ENCODE peak calls at places on chromosomes 16 and 17, in six cellular contexts. One of them, this sample, is unnamed.
A peak's percentile ranks its signal among the peaks of the same experiment; 100 is the strongest.

GRCh38 chr16:70395345-70395901 is 43.5 kb downstream of the ST3GAL2 start:
- DNase-seq in neural crest cell: peak; percentile 75
- DNase-seq in CD8-positive, alpha-beta T cell: peak; percentile 69
- DNase-seq in retinal pigment epithelial cell: no peak
- DNase-seq in AG04450: no peak
- DNase-seq in mucosa of descending colon: peak; percentile 79
- DNase-seq in this sample: peak; percentile 77

GRCh38 chr17:76132574-76133338 is 8.3 kb downstream of the FOXJ1 start:
- DNase-seq in neural crest cell: no peak
- DNase-seq in CD8-positive, alpha-beta T cell: no peak
- DNase-seq in retinal pigment epithelial cell: no peak
- DNase-seq in AG04450: no peak
- DNase-seq in mucosa of descending colon: peak; percentile 64
- DNase-seq in this sample: no peak

GRCh38 chr16:66824006-66824405 is 6.8 kb downstream of the NAE1 start:
- DNase-seq in neural crest cell: no peak
- DNase-seq in CD8-positive, alpha-beta T cell: no peak
- DNase-seq in retinal pigment epithelial cell: no peak
- DNase-seq in AG04450: no peak
- DNase-seq in mucosa of descending colon: no peak
- DNase-seq in this sample: no peak

GRCh38 chr16:89195521-89196171 is 4.7 kb downstream of the SLC22A31 start:
- DNase-seq in neural crest cell: no peak
- DNase-seq in CD8-positive, alpha-beta T cell: no peak
- DNase-seq in retinal pigment epithelial cell: no peak
- DNase-seq in AG04450: no peak
- DNase-seq in mucosa of descending colon: no peak
- DNase-seq in this sample: no peak

GRCh38 chr16:74896389-74897370 is 88.2 kb downstream of the WDR59 start:
- DNase-seq in neural crest cell: no peak
- DNase-seq in CD8-positive, alpha-beta T cell: no peak
- DNase-seq in retinal pigment epithelial cell: peak; percentile 23
- DNase-seq in AG04450: no peak
- DNase-seq in mucosa of descending colon: no peak
- DNase-seq in this sample: no peak

GRCh38 chr17:82630212-82630611 is 18.0 kb downstream of the WDR45B start:
- DNase-seq in neural crest cell: no peak
- DNase-seq in CD8-positive, alpha-beta T cell: no peak
- DNase-seq in retinal pigment epithelial cell: no peak
- DNase-seq in AG04450: no peak
- DNase-seq in mucosa of descending colon: no peak
- DNase-seq in this sample: no peak

GRCh38 chr16:84095466-84095865 is 21.3 kb downstream of the MBTPS1 start:
- DNase-seq in neural crest cell: no peak
- DNase-seq in CD8-positive, alpha-beta T cell: no peak
- DNase-seq in retinal pigment epithelial cell: no peak
- DNase-seq in AG04450: no peak
- DNase-seq in mucosa of descending colon: no peak
- DNase-seq in this sample: no peak

GRCh38 chr16:73019456-73020362 is 28.2 kb downstream of the ZFHX3 start:
- DNase-seq in neural crest cell: no peak
- DNase-seq in CD8-positive, alpha-beta T cell: no peak
- DNase-seq in retinal pigment epithelial cell: peak; percentile 38
- DNase-seq in AG04450: peak; percentile 49
- DNase-seq in mucosa of descending colon: no peak
- DNase-seq in this sample: no peak

GRCh38 chr16:72073831-72074230 is 10.8 kb downstream of the HPR start:
- DNase-seq in neural crest cell: no peak
- DNase-seq in CD8-positive, alpha-beta T cell: no peak
- DNase-seq in retinal pigment epithelial cell: no peak
- DNase-seq in AG04450: no peak
- DNase-seq in mucosa of descending colon: no peak
- DNase-seq in this sample: no peak

GRCh38 chr16:19232988-19233387 is 52.5 kb upstream of the CLEC19A start:
- DNase-seq in neural crest cell: no peak
- DNase-seq in CD8-positive, alpha-beta T cell: no peak
- DNase-seq in retinal pigment epithelial cell: no peak
- DNase-seq in AG04450: no peak
- DNase-seq in mucosa of descending colon: no peak
- DNase-seq in this sample: no peak

GRCh38 chr17:40553694-40554534 is 11.4 kb downstream of the CCR7 start:
- DNase-seq in neural crest cell: no peak
- DNase-seq in CD8-positive, alpha-beta T cell: no peak
- DNase-seq in retinal pigment epithelial cell: no peak
- DNase-seq in AG04450: no peak
- DNase-seq in mucosa of descending colon: peak; percentile 27
- DNase-seq in this sample: no peak

GRCh38 chr17:82439829-82440365 is 10.7 kb downstream of the CYBC1 start:
- DNase-seq in neural crest cell: no peak
- DNase-seq in CD8-positive, alpha-beta T cell: no peak
- DNase-seq in retinal pigment epithelial cell: no peak
- DNase-seq in AG04450: no peak
- DNase-seq in mucosa of descending colon: no peak
- DNase-seq in this sample: no peak

GRCh38 chr17:68613739-68614298 is 12.7 kb upstream of the FAM20A start:
- DNase-seq in neural crest cell: peak; percentile 51
- DNase-seq in CD8-positive, alpha-beta T cell: peak; percentile 25
- DNase-seq in retinal pigment epithelial cell: no peak
- DNase-seq in AG04450: no peak
- DNase-seq in mucosa of descending colon: peak; percentile 71
- DNase-seq in this sample: peak; percentile 32

GRCh38 chr17:54426287-54426886 is 474.3 kb upstream of the TOM1L1 start:
- DNase-seq in neural crest cell: peak; percentile 15
- DNase-seq in CD8-positive, alpha-beta T cell: no peak
- DNase-seq in retinal pigment epithelial cell: no peak
- DNase-seq in AG04450: no peak
- DNase-seq in mucosa of descending colon: no peak
- DNase-seq in this sample: no peak

GRCh38 chr16:47565454-47565853 is 104.3 kb downstream of the PHKB start:
- DNase-seq in neural crest cell: no peak
- DNase-seq in CD8-positive, alpha-beta T cell: no peak
- DNase-seq in retinal pigment epithelial cell: no peak
- DNase-seq in AG04450: no peak
- DNase-seq in mucosa of descending colon: peak; percentile 35
- DNase-seq in this sample: no peak

GRCh38 chr17:56975656-56976055 is 2.3 kb upstream of the SCPEP1 start:
- DNase-seq in neural crest cell: no peak
- DNase-seq in CD8-positive, alpha-beta T cell: no peak
- DNase-seq in retinal pigment epithelial cell: no peak
- DNase-seq in AG04450: no peak
- DNase-seq in mucosa of descending colon: no peak
- DNase-seq in this sample: no peak

GRCh38 chr17:75909812-75910274 is 5.2 kb upstream of the MRPL38 start:
- DNase-seq in neural crest cell: no peak
- DNase-seq in CD8-positive, alpha-beta T cell: no peak
- DNase-seq in retinal pigment epithelial cell: no peak
- DNase-seq in AG04450: no peak
- DNase-seq in mucosa of descending colon: no peak
- DNase-seq in this sample: no peak

GRCh38 chr16:68116256-68116853 is 31.2 kb downstream of the NFATC3 start:
- DNase-seq in neural crest cell: no peak
- DNase-seq in CD8-positive, alpha-beta T cell: no peak
- DNase-seq in retinal pigment epithelial cell: no peak
- DNase-seq in AG04450: no peak
- DNase-seq in mucosa of descending colon: peak; percentile 22
- DNase-seq in this sample: no peak

GRCh38 chr17:39064814-39065213 is 86.6 kb downstream of the PLXDC1 start:
- DNase-seq in neural crest cell: no peak
- DNase-seq in CD8-positive, alpha-beta T cell: no peak
- DNase-seq in retinal pigment epithelial cell: no peak
- DNase-seq in AG04450: no peak
- DNase-seq in mucosa of descending colon: no peak
- DNase-seq in this sample: no peak

GRCh38 chr16:88049561-88050545 is 98.6 kb downstream of the BANP start:
- DNase-seq in neural crest cell: no peak
- DNase-seq in CD8-positive, alpha-beta T cell: no peak
- DNase-seq in retinal pigment epithelial cell: no peak
- DNase-seq in AG04450: no peak
- DNase-seq in mucosa of descending colon: no peak
- DNase-seq in this sample: no peak

GRCh38 chr16:58026139-58026704 is 668 bp downstream of the MMP15 start:
- DNase-seq in neural crest cell: peak; percentile 27
- DNase-seq in CD8-positive, alpha-beta T cell: no peak
- DNase-seq in retinal pigment epithelial cell: no peak
- DNase-seq in AG04450: no peak
- DNase-seq in mucosa of descending colon: peak; percentile 56
- DNase-seq in this sample: peak; percentile 54

GRCh38 chr17:10126554-10127493 is 71.6 kb downstream of the GAS7 start:
- DNase-seq in neural crest cell: no peak
- DNase-seq in CD8-positive, alpha-beta T cell: no peak
- DNase-seq in retinal pigment epithelial cell: peak; percentile 41
- DNase-seq in AG04450: no peak
- DNase-seq in mucosa of descending colon: no peak
- DNase-seq in this sample: no peak

GRCh38 chr16:69937465-69937951 is 13.6 kb upstream of the CLEC18A start:
- DNase-seq in neural crest cell: no peak
- DNase-seq in CD8-positive, alpha-beta T cell: no peak
- DNase-seq in retinal pigment epithelial cell: no peak
- DNase-seq in AG04450: no peak
- DNase-seq in mucosa of descending colon: no peak
- DNase-seq in this sample: no peak

GRCh38 chr17:12620200-12620720 is 45.4 kb upstream of the MYOCD start:
- DNase-seq in neural crest cell: no peak
- DNase-seq in CD8-positive, alpha-beta T cell: no peak
- DNase-seq in retinal pigment epithelial cell: no peak
- DNase-seq in AG04450: no peak
- DNase-seq in mucosa of descending colon: no peak
- DNase-seq in this sample: no peak

GRCh38 chr17:5705081-5705875 is 121.0 kb upstream of the NLRP1 start:
- DNase-seq in neural crest cell: peak; percentile 49
- DNase-seq in CD8-positive, alpha-beta T cell: no peak
- DNase-seq in retinal pigment epithelial cell: no peak
- DNase-seq in AG04450: no peak
- DNase-seq in mucosa of descending colon: no peak
- DNase-seq in this sample: peak; percentile 41
- TF ChIP-seq CTCF in neural crest cell: peak; percentile 53
- TF ChIP-seq CTCF in CD8-positive, alpha-beta T cell: no peak
- TF ChIP-seq CTCF in retinal pigment epithelial cell: peak; percentile 58
- TF ChIP-seq CTCF in AG04450: peak; percentile 49
- TF ChIP-seq CTCF in mucosa of descending colon: no peak
- TF ChIP-seq CTCF in this sample: peak; percentile 45

DNA sequence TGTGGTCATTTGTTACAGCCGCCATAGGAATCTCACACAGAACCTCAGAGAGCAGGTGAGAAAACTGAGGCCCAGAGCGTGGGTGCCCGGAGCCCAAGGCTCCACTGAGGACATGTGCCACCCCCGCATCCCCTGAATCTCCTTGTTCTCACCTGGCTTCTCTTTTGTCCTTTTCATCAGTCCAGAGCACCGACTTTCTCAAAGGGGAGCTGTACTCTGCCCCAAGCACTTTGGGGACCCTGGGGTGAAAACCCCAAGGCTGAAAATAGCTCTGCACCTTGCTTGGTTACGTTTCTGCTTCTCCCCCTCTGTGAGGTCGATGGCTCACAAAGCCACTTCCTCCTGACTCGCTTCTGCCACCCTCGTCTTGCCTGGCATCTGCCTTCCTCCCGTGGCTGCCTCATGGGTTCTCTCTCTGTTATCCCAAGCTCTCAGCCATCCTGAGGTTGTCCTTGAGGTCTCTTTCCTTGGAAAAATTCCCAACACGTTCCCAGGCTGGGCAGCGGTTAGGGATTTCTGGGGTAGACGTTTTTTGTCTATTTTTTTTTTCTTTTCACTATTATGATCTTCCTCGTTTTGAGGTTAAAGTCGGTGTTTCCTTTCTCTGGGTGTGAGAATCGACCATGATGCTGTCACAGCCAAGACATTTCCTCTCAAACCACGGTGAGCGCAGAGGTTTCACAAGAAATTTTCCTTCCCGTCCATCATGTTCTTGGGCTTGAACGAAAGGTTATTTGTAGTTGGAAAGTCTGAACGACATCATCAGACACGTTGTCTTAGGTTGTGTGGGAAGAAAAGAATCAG is 37.2 kb downstream of the IRF8 start:
- DNase-seq in neural crest cell: no peak
- DNase-seq in CD8-positive, alpha-beta T cell: peak; percentile 68
- DNase-seq in retinal pigment epithelial cell: no peak
- DNase-seq in AG04450: no peak
- DNase-seq in mucosa of descending colon: peak; percentile 43
- DNase-seq in this sample: no peak
- TF ChIP-seq CTCF in neural crest cell: no peak
- TF ChIP-seq CTCF in CD8-positive, alpha-beta T cell: no peak
- TF ChIP-seq CTCF in retinal pigment epithelial cell: no peak
- TF ChIP-seq CTCF in AG04450: no peak
- TF ChIP-seq CTCF in mucosa of descending colon: no peak
- TF ChIP-seq CTCF in this sample: no peak

GRCh38 chr16:81719993-81720392 is 59.1 kb upstream of the PLCG2 start:
- DNase-seq in neural crest cell: no peak
- DNase-seq in CD8-positive, alpha-beta T cell: no peak
- DNase-seq in retinal pigment epithelial cell: no peak
- DNase-seq in AG04450: no peak
- DNase-seq in mucosa of descending colon: peak; percentile 70
- DNase-seq in this sample: no peak

GRCh38 chr16:81720973-81721907 is 57.9 kb upstream of the PLCG2 start:
- DNase-seq in neural crest cell: no peak
- DNase-seq in CD8-positive, alpha-beta T cell: no peak
- DNase-seq in retinal pigment epithelial cell: no peak
- DNase-seq in AG04450: no peak
- DNase-seq in mucosa of descending colon: no peak
- DNase-seq in this sample: no peak

GRCh38 chr16:81718637-81719036 is 60.5 kb upstream of the PLCG2 start:
- DNase-seq in neural crest cell: no peak
- DNase-seq in CD8-positive, alpha-beta T cell: no peak
- DNase-seq in retinal pigment epithelial cell: no peak
- DNase-seq in AG04450: no peak
- DNase-seq in mucosa of descending colon: no peak
- DNase-seq in this sample: no peak

GRCh38 chr16:81728435-81728834 is 50.7 kb upstream of the PLCG2 start:
- DNase-seq in neural crest cell: no peak
- DNase-seq in CD8-positive, alpha-beta T cell: no peak
- DNase-seq in retinal pigment epithelial cell: no peak
- DNase-seq in AG04450: no peak
- DNase-seq in mucosa of descending colon: no peak
- DNase-seq in this sample: no peak

DNA sequence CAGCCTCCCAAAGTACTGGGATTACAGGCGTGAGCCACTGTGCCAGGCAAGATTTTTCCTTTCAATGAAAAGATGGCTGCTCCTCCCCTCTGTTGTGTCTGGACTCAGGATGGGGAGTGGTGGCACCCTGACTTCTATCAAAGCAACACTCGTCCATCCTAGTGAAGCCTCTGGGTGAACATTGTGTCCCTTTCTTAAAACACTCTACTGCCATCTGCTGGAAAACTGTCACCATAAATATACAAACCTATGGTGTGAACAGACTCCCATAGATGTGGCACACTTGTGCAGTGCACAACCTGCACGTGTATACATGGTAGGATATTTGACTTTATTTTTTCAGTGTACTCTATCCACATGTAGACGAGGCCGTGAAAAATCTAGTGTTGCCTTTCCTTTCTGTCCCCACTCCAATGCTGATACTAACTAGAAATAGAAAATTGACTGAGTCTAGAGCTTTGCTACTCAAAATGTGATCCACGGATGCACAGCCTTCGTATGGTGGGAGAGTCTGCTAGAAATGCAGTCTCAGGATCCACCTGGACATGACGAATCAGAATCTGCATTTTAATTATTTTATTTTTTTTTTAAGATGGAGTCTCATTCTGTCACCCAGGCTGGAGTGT is 55.9 kb upstream of the PLCG2 start:
- DNase-seq in neural crest cell: peak; percentile 51
- DNase-seq in CD8-positive, alpha-beta T cell: peak; percentile 59
- DNase-seq in retinal pigment epithelial cell: peak; percentile 51
- DNase-seq in AG04450: no peak
- DNase-seq in mucosa of descending colon: peak; percentile 87
- DNase-seq in this sample: peak; percentile 43
- TF ChIP-seq CTCF in neural crest cell: peak; percentile 85
- TF ChIP-seq CTCF in CD8-positive, alpha-beta T cell: peak; percentile 76
- TF ChIP-seq CTCF in retinal pigment epithelial cell: peak; percentile 61
- TF ChIP-seq CTCF in AG04450: peak; percentile 71
- TF ChIP-seq CTCF in mucosa of descending colon: peak; percentile 20
- TF ChIP-seq CTCF in this sample: peak; percentile 65

GRCh38 chr17:59366040-59366757 is 34.7 kb downstream of the YPEL2 start:
- DNase-seq in neural crest cell: no peak
- DNase-seq in CD8-positive, alpha-beta T cell: no peak
- DNase-seq in retinal pigment epithelial cell: no peak
- DNase-seq in AG04450: no peak
- DNase-seq in mucosa of descending colon: peak; percentile 24
- DNase-seq in this sample: peak; percentile 39
- TF ChIP-seq CTCF in neural crest cell: no peak
- TF ChIP-seq CTCF in CD8-positive, alpha-beta T cell: no peak
- TF ChIP-seq CTCF in retinal pigment epithelial cell: no peak
- TF ChIP-seq CTCF in AG04450: peak; percentile 9
- TF ChIP-seq CTCF in mucosa of descending colon: no peak
- TF ChIP-seq CTCF in this sample: no peak

This sample was measured in nephron progenitor cell.